ENCODE peak calls at places on chromosomes 1 and 21, in ten cellular contexts. I, K, C, L, T, H, S, N, O and Y are unnamed samples.
A peak's percentile ranks its signal among the peaks of the same experiment; 100 is the strongest.

GRCh38 chr1:1628656-1629429 is 3.1 kb upstream of the MMP23B start:
- DNase-seq in I (no peak), K (peak; percentile 39), C (no peak), L (peak; percentile 10), T (no peak), H (no peak), S (no peak), N (peak; percentile 55), O (no peak), Y (no peak)

GRCh38 chr1:90779573-90779972 is 62.5 kb upstream of the BARHL2 start:
- DNase-seq in I (no peak), K (no peak), C (peak; percentile 9), L (no peak), T (no peak), H (no peak), S (no peak), N (no peak), O (no peak), Y (no peak)

GRCh38 chr1:218642033-218642954 is 297.2 kb downstream of the TGFB2 start:
- DNase-seq in I (no peak), K (no peak), C (peak; percentile 66), L (no peak), T (no peak), H (no peak), S (no peak), N (no peak), O (no peak), Y (no peak)

GRCh38 chr1:90616395-90616794 is 100.7 kb downstream of the BARHL2 start:
- DNase-seq in I (peak; percentile 21), K (no peak), C (peak; percentile 38), L (peak; percentile 75), T (peak; percentile 20), H (no peak), S (no peak), N (no peak), O (no peak), Y (no peak)

GRCh38 chr1:198107041-198107440 is 49.8 kb upstream of the NEK7 start:
- DNase-seq in I (peak; percentile 77), K (no peak), C (peak; percentile 24), L (no peak), T (no peak), H (no peak), S (no peak), N (no peak), O (no peak), Y (peak; percentile 50)

GRCh38 chr21:37787456-37787855 is 128.8 kb downstream of the KCNJ6 start:
- DNase-seq in I (peak; percentile 74), K (no peak), C (peak; percentile 38), L (no peak), T (no peak), H (no peak), S (no peak), N (no peak), O (no peak), Y (peak; percentile 64)

GRCh38 chr1:183721041-183721440 is 67.9 kb upstream of the APOBEC4 start:
- DNase-seq in I (peak; percentile 60), K (no peak), C (no peak), L (no peak), T (no peak), H (no peak), S (no peak), N (no peak), O (no peak), Y (no peak)

GRCh38 chr1:22018583-22019559 is 17.4 kb downstream of the CELA3A start:
- DNase-seq in I (peak; percentile 97), K (peak; percentile 59), C (peak; percentile 90), L (no peak), T (peak; percentile 68), H (peak; percentile 41), S (peak; percentile 53), N (peak; percentile 24), O (peak; percentile 87), Y (peak; percentile 89)

GRCh38 chr1:235932090-235932510 is 65.4 kb upstream of the LYST start:
- DNase-seq in I (peak; percentile 54), K (no peak), C (peak; percentile 93), L (no peak), T (peak; percentile 11), H (no peak), S (no peak), N (no peak), O (peak; percentile 37), Y (peak; percentile 28)

GRCh38 chr21:46148106-46148505 is 7.3 kb downstream of the FTCD start:
- DNase-seq in I (no peak), K (no peak), C (no peak), L (no peak), T (no peak), H (no peak), S (no peak), N (no peak), O (no peak), Y (no peak)

GRCh38 chr1:60037669-60038068 is 35.9 kb downstream of the C1orf87 start:
- DNase-seq in I (no peak), K (no peak), C (no peak), L (no peak), T (no peak), H (no peak), S (no peak), N (no peak), O (no peak), Y (no peak)

GRCh38 chr1:31793586-31794285 is 22.1 kb downstream of the SPOCD1 start:
- DNase-seq in I (no peak), K (no peak), C (no peak), L (peak; percentile 6), T (no peak), H (no peak), S (no peak), N (no peak), O (no peak), Y (no peak)

GRCh38 chr1:62435231-62436038 is 1.4 kb upstream of the USP1 start:
- DNase-seq in I (no peak), K (no peak), C (no peak), L (peak; percentile 35), T (peak; percentile 12), H (no peak), S (no peak), N (no peak), O (no peak), Y (peak; percentile 28)

GRCh38 chr1:93692983-93693591 is 11.4 kb upstream of the BCAR3 start:
- DNase-seq in I (peak; percentile 97), K (no peak), C (peak; percentile 86), L (no peak), T (no peak), H (no peak), S (no peak), N (no peak), O (no peak), Y (peak; percentile 88)